ENCODE peak calls at places on chromosomes 5 and 9, in six cellular contexts. Q is brain pericyte, G is AG20443, A is Daoy, F is GM20000, Y is osteocyte. R is an unnamed sample.

GRCh38 chr5:78808380-78808779 is 159.8 kb upstream of the LHFPL2 start:
- DNase-seq in Q (peak; percentile 47), G (no peak), A (no peak), F (no peak), Y (peak; percentile 86), R (no peak)

GRCh38 chr5:35229076-35230042 is 928 bp downstream of the PRLR start:
- DNase-seq in Q (no peak), G (peak; percentile 18), A (peak; percentile 40), F (peak; percentile 66), Y (no peak), R (no peak)

GRCh38 chr9:27925815-27926214 is 352.5 kb upstream of the C9orf72 start:
- DNase-seq in Q (no peak), G (no peak), A (no peak), F (no peak), Y (no peak), R (no peak)

GRCh38 chr9:121675969-121676822 is 24.8 kb downstream of the DAB2IP start:
- DNase-seq in Q (no peak), G (no peak), A (no peak), F (no peak), Y (no peak), R (no peak)

GRCh38 chr5:136082390-136083193 is 50.1 kb upstream of the SMAD5 start:
- DNase-seq in Q (no peak), G (peak; percentile 86), A (peak; percentile 81), F (peak; percentile 58), Y (peak; percentile 91), R (peak; percentile 71)

GRCh38 chr5:134438268-134438622 is 26.6 kb upstream of the CDKN2AIPNL start:
- DNase-seq in Q (no peak), G (peak; percentile 48), A (peak; percentile 60), F (no peak), Y (no peak), R (no peak)

GRCh38 chr5:131281133-131281867 is 17.4 kb downstream of the CDC42SE2 start:
- DNase-seq in Q (no peak), G (no peak), A (no peak), F (peak; percentile 38), Y (no peak), R (no peak)

GRCh38 chr9:105656131-105656921 is 5.9 kb upstream of the TAL2 start:
- DNase-seq in Q (no peak), G (peak; percentile 69), A (peak; percentile 65), F (peak; percentile 69), Y (no peak), R (peak; percentile 17)

GRCh38 chr5:10220253-10220652 is 29.4 kb downstream of the ATPSCKMT start:
- DNase-seq in Q (no peak), G (peak; percentile 40), A (no peak), F (no peak), Y (no peak), R (no peak)

GRCh38 chr5:14168139-14168792 is 25.1 kb downstream of the TRIO start:
- DNase-seq in Q (no peak), G (no peak), A (no peak), F (peak; percentile 45), Y (no peak), R (no peak)

GRCh38 chr9:99000480-99001395 is 57.0 kb downstream of the COL15A1 start:
- DNase-seq in Q (no peak), G (peak; percentile 60), A (peak; percentile 80), F (peak; percentile 64), Y (peak; percentile 75), R (peak; percentile 57)

GRCh38 chr9:99109522-99109921 is 4.6 kb downstream of the TGFBR1 start:
- DNase-seq in Q (no peak), G (peak; percentile 51), A (no peak), F (no peak), Y (no peak), R (no peak)

GRCh38 chr9:16521868-16522381 is 348.5 kb downstream of the BNC2 start:
- DNase-seq in Q (no peak), G (peak; percentile 85), A (peak; percentile 60), F (no peak), Y (no peak), R (peak; percentile 61)

GRCh38 chr5:151016700-151017099 is 3.7 kb upstream of the GPX3 start:
- DNase-seq in Q (no peak), G (no peak), A (no peak), F (no peak), Y (no peak), R (no peak)

GRCh38 chr5:149452665-149453617 is 73.8 kb upstream of the IL17B start:
- DNase-seq in Q (peak; percentile 73), G (peak; percentile 92), A (peak; percentile 97), F (no peak), Y (peak; percentile 88), R (peak; percentile 94)

GRCh38 chr9:2166219-2166618 is 151.1 kb downstream of the SMARCA2 start:
- DNase-seq in Q (no peak), G (no peak), A (no peak), F (no peak), Y (no peak), R (no peak)

GRCh38 chr5:81837667-81838306 is 86.9 kb upstream of the SSBP2 start:
- DNase-seq in Q (no peak), G (no peak), A (no peak), F (no peak), Y (no peak), R (no peak)

GRCh38 chr5:377326-377981 is 55.9 kb downstream of the AHRR start:
- DNase-seq in Q (no peak), G (no peak), A (no peak), F (no peak), Y (peak; percentile 82), R (no peak)

GRCh38 chr9:112705773-112706427 is 12.0 kb downstream of the INIP start:
- DNase-seq in Q (no peak), G (no peak), A (no peak), F (no peak), Y (no peak), R (no peak)

GRCh38 chr9:25648116-25648515 is 30.1 kb downstream of the TUSC1 start:
- DNase-seq in Q (no peak), G (no peak), A (no peak), F (no peak), Y (no peak), R (no peak)

GRCh38 chr5:144191998-144192397 is 21.3 kb downstream of the KCTD16 start:
- DNase-seq in Q (no peak), G (peak; percentile 52), A (peak; percentile 75), F (peak; percentile 82), Y (no peak), R (peak; percentile 32)

GRCh38 chr9:15999422-16000339 is 446.8 kb downstream of the CCDC171 start:
- DNase-seq in Q (peak; percentile 54), G (peak; percentile 85), A (peak; percentile 81), F (no peak), Y (no peak), R (peak; percentile 62)

GRCh38 chr9:88803551-88804288 is 187.5 kb upstream of the S1PR3 start:
- DNase-seq in Q (no peak), G (no peak), A (peak; percentile 57), F (no peak), Y (no peak), R (no peak)

GRCh38 chr9:9061599-9061998 is 1262.0 kb upstream of the DMAC1 start:
- DNase-seq in Q (no peak), G (no peak), A (no peak), F (no peak), Y (no peak), R (no peak)

GRCh38 chr9:129464972-129465833 is 155.7 kb downstream of the C9orf50 start:
- DNase-seq in Q (no peak), G (peak; percentile 51), A (peak; percentile 62), F (no peak), Y (no peak), R (peak; percentile 57)

GRCh38 chr9:13791816-13792215 is 512.3 kb upstream of the MPDZ start:
- DNase-seq in Q (no peak), G (no peak), A (no peak), F (no peak), Y (no peak), R (no peak)

GRCh38 chr9:136858452-136858843 is 6.3 kb downstream of the MAMDC4 start:
- DNase-seq in Q (no peak), G (no peak), A (no peak), F (no peak), Y (no peak), R (no peak)

GRCh38 chr5:39835371-39835770 is 410.6 kb upstream of the DAB2 start:
- DNase-seq in Q (no peak), G (no peak), A (no peak), F (no peak), Y (no peak), R (no peak)

GRCh38 chr9:106953166-106953565 is 90.2 kb downstream of the ZNF462 start:
- DNase-seq in Q (no peak), G (peak; percentile 66), A (no peak), F (no peak), Y (no peak), R (no peak)

GRCh38 chr5:78809444-78809843 is 160.9 kb upstream of the LHFPL2 start:
- DNase-seq in Q (no peak), G (no peak), A (no peak), F (no peak), Y (no peak), R (no peak)

GRCh38 chr9:35659340-35659739 is 1.2 kb downstream of the CCDC107 start:
- DNase-seq in Q (no peak), G (peak; percentile 38), A (peak; percentile 81), F (no peak), Y (no peak), R (peak; percentile 81)

GRCh38 chr9:135561391-135562234 is at the start of gene PAEP:
- DNase-seq in Q (no peak), G (peak; percentile 11), A (peak; percentile 67), F (no peak), Y (no peak), R (no peak)

R was measured in hepatic stellate cell.